ENCODE peak calls at places on chromosomes 4 and X, in nine cellular contexts. Z is WERI-Rb-1; P is dorsolateral prefrontal cortex; L is caudate nucleus; C is tibial nerve; A is Panc1; X is CD8-positive, alpha-beta memory T cell; T is uterus; R is heart left ventricle. Q is an unnamed sample.

GRCh38 chr4:95705323-95705722 is 134.6 kb upstream of the PDHA2 start:
- DNase-seq in T (no peak), C (no peak), Z (no peak), X (no peak), P (no peak), R (no peak), A (no peak), L (no peak), Q (no peak)

GRCh38 chrX:154370882-154371770 is 3.3 kb downstream of the FLNA start:
- DNase-seq in C (peak; percentile 85), T (peak; percentile 95), X (peak; percentile 89), L (peak; percentile 40), A (peak; percentile 58), R (peak; percentile 96), Z (peak; percentile 98), P (peak; percentile 91), Q (peak; percentile 95)

GRCh38 chr4:714087-714486 is 8.5 kb downstream of the PCGF3 start:
- DNase-seq in L (no peak), Z (no peak), X (no peak), A (no peak), P (no peak), C (no peak), R (no peak), T (no peak), Q (no peak)

GRCh38 chrX:114152130-114152529 is 431.8 kb upstream of the HTR2C start:
- DNase-seq in R (no peak), Z (no peak), X (no peak), A (peak; percentile 62), T (no peak), L (no peak), C (no peak), P (no peak), Q (no peak)

GRCh38 chrX:310621-311155 is 7.9 kb downstream of the GTPBP6 start:
- DNase-seq in C (no peak), L (no peak), P (no peak), R (peak; percentile 14), A (no peak), Z (no peak), X (no peak), T (no peak), Q (no peak)

GRCh38 chr4:82975792-82976191 is 34.8 kb downstream of the LIN54 start:
- DNase-seq in L (no peak), R (no peak), C (no peak), P (no peak), A (no peak), Z (no peak), X (no peak), T (no peak), Q (no peak)

GRCh38 chr4:189124149-189124758 is 816.4 kb upstream of the FRG1 start:
- DNase-seq in A (no peak), X (no peak), C (peak; percentile 15), Z (peak; percentile 17), R (no peak), P (peak; percentile 30), L (no peak), T (no peak), Q (no peak)

GRCh38 chr4:72076562-72076961 is 44.8 kb downstream of the NPFFR2 start:
- DNase-seq in T (no peak), X (no peak), P (no peak), Z (no peak), R (no peak), C (no peak), A (no peak), L (no peak), Q (no peak)

GRCh38 chr4:11914406-11914805 is 485.7 kb upstream of the HS3ST1 start:
- DNase-seq in A (no peak), T (no peak), C (no peak), L (no peak), P (no peak), X (no peak), R (no peak), Z (no peak), Q (no peak)

GRCh38 chr4:10690185-10690907 is 5.8 kb upstream of the CLNK start:
- DNase-seq in A (no peak), X (no peak), Z (no peak), C (no peak), L (no peak), T (no peak), P (no peak), R (no peak), Q (no peak)

GRCh38 chr4:72077346-72077745 is 45.5 kb downstream of the NPFFR2 start:
- DNase-seq in P (no peak), C (no peak), L (no peak), R (no peak), T (no peak), A (no peak), X (no peak), Z (no peak), Q (no peak)

GRCh38 chrX:118183606-118184005 is 67.0 kb upstream of the KLHL13 start:
- DNase-seq in R (no peak), P (no peak), C (no peak), T (no peak), Z (no peak), L (no peak), A (no peak), X (no peak), Q (no peak)

GRCh38 chr4:3720461-3720860 is 45.7 kb upstream of the ADRA2C start:
- DNase-seq in A (no peak), L (no peak), X (no peak), T (no peak), C (no peak), R (no peak), P (no peak), Z (no peak), Q (no peak)

GRCh38 chrX:139691493-139691842 is 16.5 kb downstream of the MCF2 start:
- DNase-seq in A (no peak), Z (no peak), L (no peak), R (no peak), C (no peak), X (no peak), T (no peak), P (no peak), Q (peak; percentile 14)

GRCh38 chr4:128061566-128062536 is 739 bp downstream of the LARP1B start:
- DNase-seq in X (peak; percentile 57), A (no peak), C (peak; percentile 18), L (peak; percentile 20), T (peak; percentile 35), P (peak; percentile 67), Z (peak; percentile 84), R (peak; percentile 65), Q (peak; percentile 53)

GRCh38 chr4:38011484-38012162 is 51.4 kb downstream of the PTTG2 start:
- DNase-seq in Z (no peak), C (no peak), P (no peak), A (no peak), R (no peak), X (no peak), T (no peak), L (no peak), Q (no peak)
- H3K27ac ChIP-seq in Z (no peak overlapping the region), C (no peak overlapping the region), P (no peak overlapping the region), A (no peak overlapping the region), R (no peak overlapping the region), X (no peak overlapping the region), T (peak overlapping the region; percentile 91), L (no peak overlapping the region), Q (peak overlapping the region; percentile 6)

GRCh38 chr4:17807446-17807845 is 3.1 kb downstream of the DCAF16 start:
- DNase-seq in R (no peak), L (no peak), Z (no peak), T (no peak), A (no peak), P (no peak), C (no peak), X (no peak), Q (no peak)
- H3K27ac ChIP-seq in R (no peak overlapping the region), L (no peak overlapping the region), Z (no peak overlapping the region), T (no peak overlapping the region), A (peak overlapping the region; percentile 17), P (no peak overlapping the region), C (no peak overlapping the region), X (no peak overlapping the region), Q (no peak overlapping the region)

GRCh38 chrX:13401724-13402123 is 81.9 kb upstream of the ATXN3L start:
- DNase-seq in Z (no peak), P (no peak), T (no peak), C (no peak), X (no peak), A (no peak), R (no peak), L (no peak), Q (no peak)

GRCh38 chrX:13396887-13397286 is 77.0 kb upstream of the ATXN3L start:
- DNase-seq in R (no peak), A (no peak), L (no peak), X (no peak), P (no peak), C (no peak), T (no peak), Z (no peak), Q (no peak)

GRCh38 chrX:13398839-13399238 is 79.0 kb upstream of the ATXN3L start:
- DNase-seq in Z (no peak), X (no peak), A (no peak), P (no peak), R (no peak), L (no peak), C (no peak), T (no peak), Q (no peak)

DNA sequence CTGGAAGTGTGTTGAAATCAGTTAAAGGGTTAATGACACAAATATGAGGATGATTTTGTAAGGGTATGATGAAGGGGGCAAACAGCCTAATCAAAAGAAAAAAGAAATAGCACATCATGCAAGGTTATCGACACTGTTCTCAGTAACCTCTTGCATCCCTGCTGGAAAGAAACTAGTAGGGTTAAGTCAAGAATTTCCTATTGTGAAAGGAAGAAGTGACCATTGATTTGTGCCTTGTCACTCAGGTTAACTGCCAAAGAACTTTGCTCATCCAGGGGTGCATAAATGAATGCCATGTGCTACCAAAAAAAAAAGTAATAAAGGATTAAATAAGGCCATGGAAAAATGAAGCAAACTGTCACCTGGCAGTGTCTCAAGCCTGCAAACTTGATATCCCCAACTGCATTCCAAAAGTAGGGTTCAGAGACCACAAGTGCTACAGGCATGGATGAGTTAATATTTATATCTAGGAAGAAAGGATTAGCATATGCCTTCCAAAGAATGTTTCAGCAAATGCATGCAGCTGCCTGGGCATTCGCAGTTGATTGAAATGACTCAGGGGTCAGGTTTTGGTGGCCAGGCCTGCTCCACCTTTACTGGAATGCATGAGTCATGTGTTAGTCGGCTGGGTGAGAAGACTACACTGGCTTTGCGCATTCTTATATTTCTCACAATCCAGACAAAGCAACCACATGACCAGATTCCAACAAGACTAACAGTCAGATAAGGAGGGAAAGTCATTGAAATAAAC is 78.4 kb upstream of the ATXN3L start:
- DNase-seq in T (peak; percentile 40), P (no peak), A (peak; percentile 84), C (peak; percentile 13), Z (no peak), R (peak; percentile 70), L (no peak), X (no peak), Q (no peak)
- H3K27ac ChIP-seq in T (peak overlapping the region; percentile 45), P (no peak overlapping the region), A (peak overlapping the region; percentile 90), C (peak overlapping the region; percentile 28), Z (no peak overlapping the region), R (peak overlapping the region; percentile 42), L (no peak overlapping the region), X (no peak overlapping the region), Q (peak overlapping the region; percentile 23)

DNA sequence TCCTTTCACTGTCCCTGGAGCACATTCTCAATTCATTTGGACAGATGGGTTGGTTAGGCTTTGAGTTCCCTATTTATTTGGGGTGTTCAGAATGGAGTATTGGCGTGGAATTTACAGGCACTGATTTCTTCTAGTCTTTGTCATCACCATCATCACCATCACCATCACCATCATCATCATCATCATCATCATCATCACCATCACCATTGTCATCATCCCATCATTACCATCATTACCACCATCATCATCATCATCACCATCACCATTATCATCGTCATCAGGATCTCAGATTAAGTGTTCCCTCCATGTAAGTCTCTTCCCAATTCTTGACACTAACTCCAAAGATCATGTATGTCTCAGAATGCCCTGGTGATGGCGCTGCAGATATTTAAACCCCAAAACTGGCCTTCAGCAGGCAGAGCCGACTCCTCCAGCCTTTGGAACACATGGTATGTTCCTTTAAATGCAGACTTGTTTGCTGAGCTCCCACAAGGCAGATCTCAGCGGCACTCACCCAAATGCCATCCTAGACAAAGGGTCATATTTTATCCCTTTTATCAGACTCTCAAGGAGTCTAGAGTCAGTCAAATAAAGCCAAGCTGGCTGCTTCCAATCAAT is 19.8 kb upstream of the FAM9A start:
- DNase-seq in T (no peak), X (no peak), P (no peak), L (no peak), C (no peak), R (no peak), A (no peak), Z (peak; percentile 33), Q (no peak)
- H3K27ac ChIP-seq in T (no peak overlapping the region), X (no peak overlapping the region), P (no peak overlapping the region), L (no peak overlapping the region), C (no peak overlapping the region), R (no peak overlapping the region), A (no peak overlapping the region), Z (no peak overlapping the region), Q (no peak overlapping the region)